ENCODE peak calls at places on chromosomes 13 and 19, in six cellular contexts. I, J, K, N, V and Y are unnamed samples. For H3K4me1, the result is how much of the 10 kb centered on the place peaks cover.

GRCh38 chr13:40515702-40516101 is 150.7 kb downstream of the FOXO1 start:
- DNase-seq in V (no peak), J (no peak), I (no peak), N (no peak), K (no peak), Y (no peak)

GRCh38 chr19:43789029-43789428 is 8.3 kb upstream of the KCNN4 start:
- DNase-seq in J (no peak), I (no peak), V (no peak), N (peak), K (peak), Y (no peak)

GRCh38 chr13:79525051-79525450 is 44.1 kb downstream of the NDFIP2 start:
- DNase-seq in K (no peak), J (no peak), N (no peak), V (no peak), I (no peak), Y (no peak)

GRCh38 chr13:74288361-74288911 is 154.2 kb upstream of the KLF12 start:
- DNase-seq in J (peak), N (no peak), I (no peak), V (no peak), K (peak), Y (peak)

GRCh38 chr19:32719611-32720059 is at the start of gene TDRD12:
- DNase-seq in N (no peak), V (no peak), J (no peak), K (peak), I (no peak), Y (no peak)

GRCh38 chr13:83333614-83334388 is 548.5 kb downstream of the SLITRK1 start:
- DNase-seq in I (no peak), J (no peak), V (no peak), N (no peak), K (no peak), Y (no peak)

GRCh38 chr13:75705395-75705794 is 69.3 kb downstream of the LMO7 start:
- DNase-seq in K (no peak), N (no peak), I (no peak), V (no peak), J (no peak), Y (no peak)

GRCh38 chr19:374183-374885 is 29.7 kb upstream of the MIER2 start:
- DNase-seq in V (peak), I (no peak), N (peak), K (no peak), J (no peak), Y (no peak)

GRCh38 chr13:57633950-57634828 is 2.6 kb downstream of the PCDH17 start:
- DNase-seq in N (no peak), I (no peak), K (peak), J (no peak), V (no peak), Y (no peak)

GRCh38 chr13:28493740-28494536 is 990 bp downstream of the FLT1 start:
- DNase-seq in V (no peak), I (no peak), K (peak), N (no peak), J (no peak), Y (no peak)

GRCh38 chr13:40031031-40031430 is 375.6 kb downstream of the COG6 start:
- DNase-seq in V (no peak), K (no peak), I (no peak), N (no peak), J (no peak), Y (no peak)

GRCh38 chr13:58531614-58532013 is 900.1 kb downstream of the PCDH17 start:
- DNase-seq in J (no peak), I (peak), N (no peak), V (no peak), K (no peak), Y (no peak)

GRCh38 chr19:42254850-42255765 is at the start of gene ERF:
- DNase-seq in K (peak), V (peak), I (peak), J (peak), N (peak), Y (peak)

GRCh38 chr19:677601-678380 is 1.6 kb downstream of the FSTL3 start:
- DNase-seq in N (no peak), J (no peak), V (no peak), K (no peak), I (no peak), Y (no peak)

GRCh38 chr13:52846567-52847321 is 1.7 kb downstream of the PCDH8 start:
- DNase-seq in N (no peak), J (no peak), I (no peak), K (peak), V (no peak), Y (peak)

GRCh38 chr19:32890326-32890725 is 20.8 kb upstream of the SLC7A9 start:
- DNase-seq in I (no peak), V (no peak), N (no peak), K (no peak), J (no peak), Y (no peak)

GRCh38 chr19:41746593-41747227 is 8.6 kb upstream of the CEACAM6 start:
- DNase-seq in I (peak), V (no peak), K (peak), J (peak), N (peak), Y (peak)

GRCh38 chr13:109157275-109157674 is 527.9 kb downstream of the MYO16 start:
- DNase-seq in N (no peak), I (no peak), J (no peak), V (no peak), K (peak), Y (no peak)

GRCh38 chr19:51107406-51108065 is 673 bp downstream of the CTU1 start:
- DNase-seq in I (peak), J (no peak), N (no peak), K (peak), V (no peak), Y (no peak)

GRCh38 chr13:42895781-42896180 is 96.3 kb downstream of the EPSTI1 start:
- DNase-seq in J (no peak), K (no peak), N (no peak), I (no peak), V (no peak), Y (no peak)

GRCh38 chr19:50922316-50922853 is 11.2 kb upstream of the KLK4 start:
- DNase-seq in I (peak), V (peak), K (peak), N (peak), J (peak), Y (peak)

GRCh38 chr13:39779337-39780270 is 124.1 kb downstream of the COG6 start:
- DNase-seq in I (no peak), N (no peak), V (no peak), J (no peak), K (no peak), Y (no peak)

GRCh38 chr13:51283361-51283760 is 56.1 kb upstream of the SERPINE3 start:
- DNase-seq in K (no peak), J (no peak), V (no peak), N (no peak), I (no peak), Y (no peak)

GRCh38 chr13:99842379-99842778 is 129.2 kb downstream of the ZIC5 start:
- DNase-seq in N (no peak), V (no peak), I (no peak), J (no peak), K (no peak), Y (no peak)

GRCh38 chr19:7393934-7394508 is 45.3 kb downstream of the ARHGEF18 start:
- DNase-seq in J (no peak), N (no peak), I (no peak), V (no peak), K (no peak), Y (no peak)

GRCh38 chr19:56671613-56671994 is at the start of gene ZNF835:
- DNase-seq in K (peak), J (peak), V (peak), I (no peak), N (no peak), Y (peak)

GRCh38 chr13:25466880-25467279 is 95.1 kb downstream of the ATP8A2 start:
- DNase-seq in K (no peak), N (no peak), J (no peak), I (peak), V (no peak), Y (no peak)

GRCh38 chr13:25727250-25727649 is 324.6 kb downstream of the SHISA2 start:
- DNase-seq in I (no peak), N (no peak), K (no peak), V (peak), J (peak), Y (peak)

GRCh38 chr19:18650468-18651001 is 13.7 kb downstream of the KLHL26 start:
- DNase-seq in N (peak), K (no peak), J (peak), V (no peak), I (no peak), Y (peak)

GRCh38 chr19:49799798-49800376 is 13.2 kb downstream of the FUZ start:
- DNase-seq in I (no peak), N (peak), K (peak), V (no peak), J (no peak), Y (no peak)

GRCh38 chr13:112959206-112959605 is 9.8 kb upstream of the MCF2L start:
- DNase-seq in K (no peak), J (no peak), V (peak), I (peak), N (no peak), Y (no peak)

GRCh38 chr13:27868639-27869435 is 51.0 kb upstream of the PDX1 start:
- DNase-seq in V (no peak), K (peak), I (no peak), N (no peak), J (no peak), Y (no peak)

GRCh38 chr13:111604087-111604486 is 283.6 kb downstream of the TEX29 start:
- DNase-seq in K (peak), I (no peak), N (no peak), J (no peak), V (no peak), Y (no peak)

DNA sequence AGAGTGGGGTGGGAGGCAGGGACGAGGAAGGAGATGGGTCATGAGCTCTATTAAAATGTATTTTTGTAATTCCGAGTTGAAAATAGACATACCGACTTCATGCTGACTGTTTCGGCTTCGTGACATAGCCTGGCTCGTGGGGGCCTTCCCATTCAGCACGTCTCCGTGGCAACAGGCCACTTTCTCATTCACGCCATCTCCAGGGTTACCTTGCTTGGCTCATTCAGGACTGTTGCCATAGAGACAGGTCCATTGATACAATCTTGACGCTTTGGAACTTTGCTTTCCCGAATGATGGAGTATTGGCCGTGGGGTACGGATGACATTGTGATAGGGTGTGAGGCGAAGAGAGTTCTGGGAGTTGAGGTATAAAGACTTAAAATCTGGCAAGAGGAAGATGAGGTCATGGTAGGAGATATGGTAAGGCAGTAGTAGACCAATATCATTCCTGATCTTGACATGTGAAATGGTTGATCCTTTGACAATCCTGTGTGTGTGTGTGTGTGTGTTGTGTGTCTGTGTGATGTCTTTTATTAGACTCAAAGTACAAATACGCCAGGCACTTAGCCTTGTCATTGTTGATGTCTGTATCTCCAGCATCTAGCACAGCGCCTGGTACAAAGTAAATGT is 97.3 kb downstream of the CACNA1A start:
- DNase-seq in I (no peak), K (peak), V (no peak), J (no peak), N (no peak), Y (no peak)
- TF ChIP-seq POLR2AphosphoS5 in I (no peak), K (no peak), V (no peak), J (no peak), N (no peak), Y (no peak)

GRCh38 chr13:97112451-97113152 is 109.5 kb upstream of the MBNL2 start:
- DNase-seq in K (no peak), J (no peak), V (no peak), I (no peak), N (no peak), Y (no peak)
- H3K4me1 ChIP-seq in K (under half), J (half or more), V (under half), I (under half), N (under half), Y (under half)

GRCh38 chr13:20942938-20943518 is 40.5 kb upstream of the XPO4 start:
- DNase-seq in K (no peak), J (no peak), V (no peak), N (no peak), I (no peak), Y (peak)

GRCh38 chr13:20943519-20944012 is 41.0 kb upstream of the XPO4 start:
- DNase-seq in I (peak), J (peak), V (peak), K (peak), N (peak), Y (peak)

GRCh38 chr13:20940083-20940482 is 37.5 kb upstream of the XPO4 start:
- DNase-seq in N (no peak), I (peak), J (no peak), K (no peak), V (no peak), Y (no peak)

GRCh38 chr13:20945952-20946383 is 43.4 kb upstream of the XPO4 start:
- DNase-seq in J (no peak), N (no peak), I (no peak), V (no peak), K (peak), Y (peak)
- TF ChIP-seq POLR2AphosphoS5 in J (no peak), N (no peak), I (no peak), V (no peak), K (no peak), Y (no peak)

GRCh38 chr13:98541701-98542203 is 35.2 kb downstream of the STK24 start:
- DNase-seq in V (no peak), N (no peak), K (no peak), J (no peak), I (no peak), Y (no peak)

GRCh38 chr13:98539655-98540054 is 37.3 kb downstream of the STK24 start:
- DNase-seq in I (no peak), K (no peak), N (no peak), J (no peak), V (no peak), Y (no peak)

GRCh38 chr13:98542568-98543379 is 34.1 kb downstream of the STK24 start:
- DNase-seq in K (no peak), I (no peak), N (no peak), J (no peak), V (no peak), Y (no peak)

GRCh38 chr13:98541211-98541610 is 35.7 kb downstream of the STK24 start:
- DNase-seq in N (no peak), K (no peak), V (no peak), J (no peak), I (no peak), Y (no peak)

DNA sequence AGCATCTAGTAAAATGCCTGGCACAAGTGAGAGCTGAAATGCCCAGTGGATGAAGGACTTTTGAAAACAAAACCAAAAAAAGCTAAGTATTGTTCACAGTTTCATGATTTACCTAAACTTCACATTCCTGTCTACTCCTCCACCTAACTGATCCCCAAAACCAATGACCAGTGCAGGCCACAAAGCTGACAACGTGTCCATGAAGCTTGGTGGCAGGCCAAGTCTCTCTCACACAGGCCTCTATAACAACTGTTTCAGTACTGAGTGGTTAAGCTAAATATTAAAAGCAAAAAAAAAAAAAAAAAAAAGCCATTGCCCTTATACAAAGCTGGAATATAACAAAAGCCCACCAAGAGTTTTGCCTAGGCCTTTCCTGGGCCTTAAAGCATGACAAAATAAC is 36.4 kb downstream of the STK24 start:
- DNase-seq in N (no peak), V (no peak), K (no peak), I (no peak), J (no peak), Y (no peak)
- H3K4me1 ChIP-seq in N (under half), V (under half), K (half or more), I (half or more), J (half or more), Y (under half)

GRCh38 chr19:55247621-55248099 is 11.2 kb downstream of the PPP6R1 start:
- DNase-seq in V (no peak), N (no peak), K (no peak), J (no peak), I (no peak), Y (peak)
- TF ChIP-seq POLR2AphosphoS5 in V (no peak), N (no peak), K (no peak), J (no peak), I (no peak), Y (no peak)

GRCh38 chr19:46866407-46867132 is 5.8 kb downstream of the ARHGAP35 start:
- DNase-seq in I (peak), N (peak), V (no peak), J (no peak), K (no peak), Y (no peak)
- H3K4me1 ChIP-seq in I (half or more), N (under half), V (under half), J (half or more), K (half or more), Y (half or more)

DNA sequence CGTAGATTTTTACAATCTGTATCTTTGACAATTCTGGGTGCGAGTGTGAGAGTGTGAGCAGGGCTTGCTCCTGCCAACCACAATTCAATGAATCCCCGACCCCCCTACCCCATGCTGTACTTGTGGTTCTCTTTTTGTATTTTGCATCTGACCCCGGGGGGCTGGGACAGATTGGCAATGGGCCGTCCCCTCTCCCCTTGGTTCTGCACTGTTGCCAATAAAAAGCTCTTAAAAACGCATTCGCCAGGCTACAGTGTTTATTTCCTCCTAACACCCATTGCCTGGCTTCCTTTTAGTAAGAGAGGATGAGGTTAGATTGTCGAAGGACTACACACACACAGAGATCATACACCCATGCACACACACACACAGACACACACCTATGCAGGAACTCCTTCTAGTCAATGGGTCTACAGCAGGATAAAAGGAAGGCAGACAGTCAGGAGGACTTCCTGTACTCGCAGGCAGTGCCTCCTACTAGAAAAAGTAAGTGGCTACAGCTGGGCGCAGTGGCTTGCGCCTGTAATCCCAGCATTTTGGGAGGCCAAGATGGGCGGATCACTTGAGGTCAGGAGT is 7.2 kb downstream of the FOSB start:
- DNase-seq in J (no peak), N (no peak), V (no peak), I (no peak), K (no peak), Y (no peak)
- TF ChIP-seq POLR2AphosphoS5 in J (no peak), N (peak), V (no peak), I (no peak), K (no peak), Y (no peak)